ENCODE peak calls at places on chromosomes 13 and 19, in six cellular contexts. One of them, this sample, is unnamed.

GRCh38 chr19:40744554-40745401 is 5.5 kb downstream of the ACTMAP start:
- DNase-seq in H9: peak
- DNase-seq in IMR-90: no peak
- DNase-seq in neuronal stem cell: no peak
- DNase-seq in mesenchymal stem cell: peak
- DNase-seq in H1: no peak
- DNase-seq in this sample: peak

GRCh38 chr19:39407644-39408391 is 1.2 kb downstream of the ZFP36 start:
- DNase-seq in H9: no peak
- DNase-seq in IMR-90: no peak
- DNase-seq in neuronal stem cell: no peak
- DNase-seq in mesenchymal stem cell: peak
- DNase-seq in H1: no peak
- DNase-seq in this sample: peak

GRCh38 chr13:98890186-98890585 is 87.7 kb downstream of the DOCK9 start:
- DNase-seq in H9: no peak
- DNase-seq in IMR-90: peak
- DNase-seq in neuronal stem cell: no peak
- DNase-seq in mesenchymal stem cell: peak
- DNase-seq in H1: no peak
- DNase-seq in this sample: peak

GRCh38 chr19:17504456-17504855 is 7.0 kb upstream of the PGLS start:
- DNase-seq in H9: no peak
- DNase-seq in IMR-90: no peak
- DNase-seq in neuronal stem cell: no peak
- DNase-seq in mesenchymal stem cell: no peak
- DNase-seq in H1: no peak
- DNase-seq in this sample: no peak

GRCh38 chr19:55086730-55087541 is 11.3 kb downstream of the EPS8L1 start:
- DNase-seq in H9: peak
- DNase-seq in IMR-90: peak
- DNase-seq in neuronal stem cell: peak
- DNase-seq in mesenchymal stem cell: peak
- DNase-seq in H1: peak
- DNase-seq in this sample: peak

GRCh38 chr19:10961073-10961762 is 388 bp downstream of the SMARCA4 start:
- DNase-seq in H9: peak
- DNase-seq in IMR-90: no peak
- DNase-seq in neuronal stem cell: peak
- DNase-seq in mesenchymal stem cell: no peak
- DNase-seq in H1: no peak
- DNase-seq in this sample: no peak

GRCh38 chr13:27117947-27118346 is 53.7 kb downstream of the USP12 start:
- DNase-seq in H9: no peak
- DNase-seq in IMR-90: no peak
- DNase-seq in neuronal stem cell: no peak
- DNase-seq in mesenchymal stem cell: no peak
- DNase-seq in H1: no peak
- DNase-seq in this sample: no peak

GRCh38 chr19:32829345-32829896 is 40.1 kb downstream of the SLC7A9 start:
- DNase-seq in H9: no peak
- DNase-seq in IMR-90: no peak
- DNase-seq in neuronal stem cell: no peak
- DNase-seq in mesenchymal stem cell: no peak
- DNase-seq in H1: no peak
- DNase-seq in this sample: no peak

GRCh38 chr13:36344173-36344572 is 2.0 kb downstream of the SPART start:
- DNase-seq in H9: no peak
- DNase-seq in IMR-90: peak
- DNase-seq in neuronal stem cell: no peak
- DNase-seq in mesenchymal stem cell: peak
- DNase-seq in H1: no peak
- DNase-seq in this sample: peak

GRCh38 chr19:48964205-48965032 is 690 bp upstream of the FTL start:
- DNase-seq in H9: no peak
- DNase-seq in IMR-90: peak
- DNase-seq in neuronal stem cell: no peak
- DNase-seq in mesenchymal stem cell: peak
- DNase-seq in H1: no peak
- DNase-seq in this sample: no peak

GRCh38 chr19:45852145-45852750 is 10.7 kb downstream of the SYMPK start:
- DNase-seq in H9: no peak
- DNase-seq in IMR-90: no peak
- DNase-seq in neuronal stem cell: no peak
- DNase-seq in mesenchymal stem cell: no peak
- DNase-seq in H1: no peak
- DNase-seq in this sample: peak

GRCh38 chr19:2986951-2987491 is 9.7 kb downstream of the TLE6 start:
- DNase-seq in H9: peak
- DNase-seq in IMR-90: no peak
- DNase-seq in neuronal stem cell: no peak
- DNase-seq in mesenchymal stem cell: peak
- DNase-seq in H1: no peak
- DNase-seq in this sample: no peak

GRCh38 chr19:16285769-16286564 is 38.7 kb upstream of the KLF2 start:
- DNase-seq in H9: no peak
- DNase-seq in IMR-90: no peak
- DNase-seq in neuronal stem cell: peak
- DNase-seq in mesenchymal stem cell: no peak
- DNase-seq in H1: no peak
- DNase-seq in this sample: no peak

GRCh38 chr19:58395220-58395978 is at the start of gene RNF225:
- DNase-seq in H9: peak
- DNase-seq in IMR-90: no peak
- DNase-seq in neuronal stem cell: no peak
- DNase-seq in mesenchymal stem cell: no peak
- DNase-seq in H1: peak
- DNase-seq in this sample: peak

GRCh38 chr13:60583196-60583908 is 186.3 kb downstream of the TDRD3 start:
- DNase-seq in H9: peak
- DNase-seq in IMR-90: peak
- DNase-seq in neuronal stem cell: no peak
- DNase-seq in mesenchymal stem cell: no peak
- DNase-seq in H1: no peak
- DNase-seq in this sample: no peak

GRCh38 chr19:14410054-14410774 is 8.9 kb downstream of the DDX39A start:
- DNase-seq in H9: no peak
- DNase-seq in IMR-90: no peak
- DNase-seq in neuronal stem cell: no peak
- DNase-seq in mesenchymal stem cell: no peak
- DNase-seq in H1: no peak
- DNase-seq in this sample: peak

GRCh38 chr19:38062959-38063786 is 156.2 kb downstream of the SIPA1L3 start:
- DNase-seq in H9: no peak
- DNase-seq in IMR-90: peak
- DNase-seq in neuronal stem cell: no peak
- DNase-seq in mesenchymal stem cell: peak
- DNase-seq in H1: no peak
- DNase-seq in this sample: no peak

GRCh38 chr19:48918801-48919247 is 14.7 kb upstream of the DHDH start:
- DNase-seq in H9: peak
- DNase-seq in IMR-90: no peak
- DNase-seq in neuronal stem cell: peak
- DNase-seq in mesenchymal stem cell: peak
- DNase-seq in H1: peak
- DNase-seq in this sample: peak

GRCh38 chr13:86581711-86582110 is 782.5 kb upstream of the SLITRK6 start:
- DNase-seq in H9: no peak
- DNase-seq in IMR-90: peak
- DNase-seq in neuronal stem cell: no peak
- DNase-seq in mesenchymal stem cell: peak
- DNase-seq in H1: no peak
- DNase-seq in this sample: no peak

GRCh38 chr19:40223135-40223822 is 3.2 kb downstream of the CCNP start:
- DNase-seq in H9: peak
- DNase-seq in IMR-90: no peak
- DNase-seq in neuronal stem cell: no peak
- DNase-seq in mesenchymal stem cell: no peak
- DNase-seq in H1: peak
- DNase-seq in this sample: peak

GRCh38 chr19:16325671-16326400 is 1.2 kb downstream of the KLF2 start:
- DNase-seq in H9: peak
- DNase-seq in IMR-90: no peak
- DNase-seq in neuronal stem cell: peak
- DNase-seq in mesenchymal stem cell: no peak
- DNase-seq in H1: no peak
- DNase-seq in this sample: no peak

GRCh38 chr19:42176990-42177685 is 40.3 kb downstream of the DEDD2 start:
- DNase-seq in H9: peak
- DNase-seq in IMR-90: peak
- DNase-seq in neuronal stem cell: peak
- DNase-seq in mesenchymal stem cell: peak
- DNase-seq in H1: no peak
- DNase-seq in this sample: no peak

GRCh38 chr19:56211718-56212117 is 9.6 kb downstream of the ZSCAN5C start:
- DNase-seq in H9: no peak
- DNase-seq in IMR-90: no peak
- DNase-seq in neuronal stem cell: no peak
- DNase-seq in mesenchymal stem cell: no peak
- DNase-seq in H1: no peak
- DNase-seq in this sample: no peak

GRCh38 chr19:44701228-44701627 is 2.3 kb downstream of the CEACAM16 start:
- DNase-seq in H9: no peak
- DNase-seq in IMR-90: no peak
- DNase-seq in neuronal stem cell: no peak
- DNase-seq in mesenchymal stem cell: no peak
- DNase-seq in H1: no peak
- DNase-seq in this sample: no peak
- H2AFZ ChIP-seq in H9: no peak
- H2AFZ ChIP-seq in IMR-90: no peak
- H2AFZ ChIP-seq in neuronal stem cell: no peak
- H2AFZ ChIP-seq in mesenchymal stem cell: no peak
- H2AFZ ChIP-seq in H1: no peak
- H2AFZ ChIP-seq in this sample: no peak

GRCh38 chr19:7699422-7700127 is 2.4 kb downstream of the FCER2 start:
- DNase-seq in H9: no peak
- DNase-seq in IMR-90: no peak
- DNase-seq in neuronal stem cell: no peak
- DNase-seq in mesenchymal stem cell: no peak
- DNase-seq in H1: no peak
- DNase-seq in this sample: no peak
- H3K4me2 ChIP-seq in H9: no peak
- H3K4me2 ChIP-seq in IMR-90: no peak
- H3K4me2 ChIP-seq in neuronal stem cell: no peak
- H3K4me2 ChIP-seq in mesenchymal stem cell: no peak
- H3K4me2 ChIP-seq in H1: no peak
- H3K4me2 ChIP-seq in this sample: no peak

GRCh38 chr13:99968521-99969367 is 2.8 kb downstream of the ZIC5 start:
- DNase-seq in H9: peak
- DNase-seq in IMR-90: no peak
- DNase-seq in neuronal stem cell: no peak
- DNase-seq in mesenchymal stem cell: no peak
- DNase-seq in H1: no peak
- DNase-seq in this sample: no peak
- H3K23ac ChIP-seq in H9: no peak
- H3K23ac ChIP-seq in IMR-90: no peak
- H3K23ac ChIP-seq in neuronal stem cell: peak
- H3K23ac ChIP-seq in mesenchymal stem cell: peak
- H3K23ac ChIP-seq in H1: no peak
- H3K23ac ChIP-seq in this sample: no peak

GRCh38 chr13:48507024-48507423 is 25.9 kb downstream of the RCBTB2 start:
- DNase-seq in H9: no peak
- DNase-seq in IMR-90: no peak
- DNase-seq in neuronal stem cell: no peak
- DNase-seq in mesenchymal stem cell: no peak
- DNase-seq in H1: no peak
- DNase-seq in this sample: no peak

GRCh38 chr13:48505597-48506091 is 27.2 kb downstream of the RCBTB2 start:
- DNase-seq in H9: no peak
- DNase-seq in IMR-90: peak
- DNase-seq in neuronal stem cell: no peak
- DNase-seq in mesenchymal stem cell: peak
- DNase-seq in H1: no peak
- DNase-seq in this sample: peak

GRCh38 chr13:48502601-48503319 is 30.1 kb downstream of the RCBTB2 start:
- DNase-seq in H9: no peak
- DNase-seq in IMR-90: no peak
- DNase-seq in neuronal stem cell: no peak
- DNase-seq in mesenchymal stem cell: no peak
- DNase-seq in H1: no peak
- DNase-seq in this sample: no peak

GRCh38 chr13:48506092-48506701 is 26.7 kb downstream of the RCBTB2 start:
- DNase-seq in H9: no peak
- DNase-seq in IMR-90: no peak
- DNase-seq in neuronal stem cell: no peak
- DNase-seq in mesenchymal stem cell: no peak
- DNase-seq in H1: no peak
- DNase-seq in this sample: no peak

DNA sequence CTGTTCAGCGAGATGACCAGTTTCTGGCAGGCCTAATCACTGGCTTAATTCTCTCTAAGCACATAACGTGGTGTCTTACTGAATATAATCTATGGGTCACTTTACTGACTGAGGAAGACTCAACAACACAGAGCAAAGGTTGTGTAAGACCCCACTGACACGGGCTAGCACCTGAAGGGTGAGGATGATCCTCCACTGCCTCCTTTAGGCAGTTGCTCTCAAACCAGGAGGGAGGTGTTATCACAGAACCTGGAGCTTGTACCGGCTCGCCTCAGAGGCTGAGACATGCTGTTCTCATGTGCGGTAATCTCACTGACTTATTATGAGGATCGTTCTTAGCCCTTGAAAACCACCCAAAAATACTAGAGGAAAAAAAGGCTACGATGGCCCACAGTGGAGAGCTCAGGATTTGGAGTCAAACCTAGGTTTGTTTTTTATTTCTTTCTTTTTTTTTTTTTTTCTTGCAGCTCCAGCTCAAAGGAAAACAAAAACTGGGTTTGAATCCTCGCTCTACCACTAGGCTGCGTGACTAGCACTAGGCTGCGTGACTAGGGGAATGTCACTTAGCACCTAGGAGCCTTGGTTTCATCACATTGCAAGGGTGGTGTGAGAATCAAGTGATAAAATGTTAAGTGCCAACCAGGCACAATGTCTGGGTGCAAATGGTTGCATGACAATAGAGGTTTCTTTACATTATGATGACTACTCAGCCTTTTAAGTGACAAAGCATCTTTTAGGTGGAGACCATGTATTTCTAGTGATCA is 28.1 kb downstream of the RCBTB2 start:
- DNase-seq in H9: peak
- DNase-seq in IMR-90: no peak
- DNase-seq in neuronal stem cell: no peak
- DNase-seq in mesenchymal stem cell: no peak
- DNase-seq in H1: no peak
- DNase-seq in this sample: no peak
- H2AFZ ChIP-seq in H9: no peak
- H2AFZ ChIP-seq in IMR-90: no peak
- H2AFZ ChIP-seq in neuronal stem cell: no peak
- H2AFZ ChIP-seq in mesenchymal stem cell: no peak
- H2AFZ ChIP-seq in H1: no peak
- H2AFZ ChIP-seq in this sample: no peak

DNA sequence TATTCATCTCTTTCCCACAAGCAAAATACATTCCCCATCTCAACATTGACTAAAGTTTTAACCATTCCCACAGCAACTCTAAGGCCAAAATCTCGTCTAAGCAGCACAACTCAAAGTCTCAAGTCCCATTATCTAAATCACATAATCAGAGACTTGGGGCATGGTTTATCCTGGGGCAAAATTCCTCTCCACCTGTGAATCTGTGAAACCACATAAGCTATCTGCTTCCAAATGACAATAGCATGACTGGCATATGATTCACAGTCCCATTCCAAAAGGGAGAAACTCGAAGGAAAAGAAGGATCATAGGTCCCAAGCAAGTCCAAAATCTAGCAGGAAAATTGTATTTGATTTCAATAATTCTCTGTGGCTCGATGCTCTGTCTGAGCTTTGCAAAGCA is 73.0 kb downstream of the ANKRD10 start:
- DNase-seq in H9: no peak
- DNase-seq in IMR-90: peak
- DNase-seq in neuronal stem cell: no peak
- DNase-seq in mesenchymal stem cell: no peak
- DNase-seq in H1: no peak
- DNase-seq in this sample: peak
- H3K4me2 ChIP-seq in H9: no peak
- H3K4me2 ChIP-seq in IMR-90: no peak
- H3K4me2 ChIP-seq in neuronal stem cell: no peak
- H3K4me2 ChIP-seq in mesenchymal stem cell: no peak
- H3K4me2 ChIP-seq in H1: no peak
- H3K4me2 ChIP-seq in this sample: no peak